ENCODE peak calls at places on chromosomes 13 and 19, in five cellular contexts. N is MV-4-11, T is foreskin fibroblast, Z is erythroblast, S is amniotic stem cell. F is an unnamed sample.

GRCh38 chr13:80923907-80924306 is 583.0 kb upstream of the SPRY2 start:
- DNase-seq in N (peak), T (peak), Z (no peak), S (no peak), F (no peak)

GRCh38 chr19:16112778-16113177 is 1.1 kb downstream of the RAB8A start:
- DNase-seq in N (peak), T (no peak), Z (peak), S (no peak), F (no peak)

GRCh38 chr19:3211191-3211590 is 13.3 kb upstream of the CELF5 start:
- DNase-seq in N (no peak), T (no peak), Z (no peak), S (no peak), F (no peak)

GRCh38 chr13:110638814-110639806 is 23.8 kb downstream of the NAXD start:
- DNase-seq in N (no peak), T (no peak), Z (no peak), S (no peak), F (no peak)

GRCh38 chr13:99258210-99258860 is at the start of gene GPR18:
- DNase-seq in N (peak), T (no peak), Z (no peak), S (no peak), F (no peak)

GRCh38 chr19:33629826-33630375 is 8.1 kb downstream of the CHST8 start:
- DNase-seq in N (no peak), T (no peak), Z (no peak), S (no peak), F (no peak)

GRCh38 chr13:64938660-64939059 is 2291.5 kb downstream of the PCDH9 start:
- DNase-seq in N (no peak), T (no peak), Z (no peak), S (no peak), F (no peak)

GRCh38 chr13:52644108-52644507 is 1.9 kb downstream of the HNRNPA1L2 start:
- DNase-seq in N (no peak), T (peak), Z (no peak), S (no peak), F (no peak)

GRCh38 chr13:103539265-103539664 is 473.0 kb upstream of the SLC10A2 start:
- DNase-seq in N (no peak), T (no peak), Z (no peak), S (no peak), F (no peak)

GRCh38 chr19:55516878-55517620 is 19.9 kb downstream of the SBK2 start:
- DNase-seq in N (peak), T (peak), Z (peak), S (peak), F (peak)